ENCODE peak calls at places on chromosomes 12 and 14, in eight cellular contexts. One of them, this sample, is unnamed.

GRCh38 chr14:64438181-64438839 is 27.0 kb upstream of the AKAP5 start:
- DNase-seq in cardiac muscle cell: peak
- DNase-seq in astrocyte of the spinal cord: peak
- DNase-seq in heart left ventricle: no peak
- DNase-seq in fibroblast of lung: peak
- DNase-seq in uterus: no peak
- DNase-seq in OCI-LY7: no peak
- DNase-seq in nephron progenitor cell: no peak
- DNase-seq in this sample: no peak

GRCh38 chr12:130064999-130065398 is 97.3 kb upstream of the FZD10 start:
- DNase-seq in fibroblast of lung: no peak
- DNase-seq in astrocyte of the spinal cord: no peak
- DNase-seq in nephron progenitor cell: no peak
- DNase-seq in cardiac muscle cell: no peak
- DNase-seq in heart left ventricle: no peak
- DNase-seq in OCI-LY7: no peak
- DNase-seq in uterus: no peak
- DNase-seq in this sample: no peak

GRCh38 chr14:56794088-56794556 is 16.2 kb downstream of the OTX2 start:
- DNase-seq in cardiac muscle cell: no peak
- DNase-seq in astrocyte of the spinal cord: no peak
- DNase-seq in fibroblast of lung: no peak
- DNase-seq in nephron progenitor cell: no peak
- DNase-seq in heart left ventricle: no peak
- DNase-seq in OCI-LY7: no peak
- DNase-seq in uterus: no peak
- DNase-seq in this sample: no peak

GRCh38 chr14:102675396-102675795 is 82.9 kb downstream of the RCOR1 start:
- DNase-seq in nephron progenitor cell: no peak
- DNase-seq in uterus: no peak
- DNase-seq in OCI-LY7: no peak
- DNase-seq in fibroblast of lung: no peak
- DNase-seq in heart left ventricle: no peak
- DNase-seq in cardiac muscle cell: no peak
- DNase-seq in astrocyte of the spinal cord: no peak
- DNase-seq in this sample: no peak

GRCh38 chr12:104520242-104520900 is 63.6 kb downstream of the CHST11 start:
- DNase-seq in nephron progenitor cell: peak
- DNase-seq in cardiac muscle cell: no peak
- DNase-seq in astrocyte of the spinal cord: no peak
- DNase-seq in fibroblast of lung: no peak
- DNase-seq in OCI-LY7: peak
- DNase-seq in uterus: no peak
- DNase-seq in heart left ventricle: no peak
- DNase-seq in this sample: no peak

GRCh38 chr14:105470812-105471771 is 3.5 kb upstream of the CRIP2 start:
- DNase-seq in heart left ventricle: peak
- DNase-seq in cardiac muscle cell: peak
- DNase-seq in uterus: no peak
- DNase-seq in astrocyte of the spinal cord: peak
- DNase-seq in nephron progenitor cell: peak
- DNase-seq in OCI-LY7: no peak
- DNase-seq in fibroblast of lung: no peak
- DNase-seq in this sample: no peak

GRCh38 chr12:118052324-118053070 is 8.5 kb downstream of the WSB2 start:
- DNase-seq in nephron progenitor cell: no peak
- DNase-seq in uterus: peak
- DNase-seq in OCI-LY7: no peak
- DNase-seq in fibroblast of lung: peak
- DNase-seq in cardiac muscle cell: peak
- DNase-seq in astrocyte of the spinal cord: peak
- DNase-seq in heart left ventricle: peak
- DNase-seq in this sample: no peak

GRCh38 chr14:101220921-101221510 is 317.5 kb upstream of the RTL1 start:
- DNase-seq in nephron progenitor cell: no peak
- DNase-seq in astrocyte of the spinal cord: no peak
- DNase-seq in OCI-LY7: no peak
- DNase-seq in cardiac muscle cell: no peak
- DNase-seq in heart left ventricle: no peak
- DNase-seq in uterus: no peak
- DNase-seq in fibroblast of lung: no peak
- DNase-seq in this sample: no peak

DNA sequence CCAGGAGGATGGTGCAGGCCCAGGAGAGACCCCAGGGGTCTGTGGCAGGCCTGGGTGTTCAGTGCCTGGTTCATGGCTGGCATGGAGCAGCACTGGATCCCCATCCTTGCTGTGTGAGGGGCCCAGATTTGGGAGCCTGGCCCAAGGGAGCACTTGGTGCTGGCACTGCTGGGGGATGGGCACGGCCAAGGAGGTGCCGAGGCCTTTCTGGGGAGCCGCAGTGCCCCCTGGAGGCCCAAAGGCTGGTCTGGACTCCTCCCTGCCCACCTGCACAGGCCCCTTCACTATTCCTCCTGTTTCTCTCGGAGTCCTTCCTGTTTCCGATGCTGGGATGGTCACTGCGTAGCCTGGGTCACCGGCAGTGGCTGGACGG is 48.6 kb downstream of the LRCOL1 start:
- DNase-seq in uterus: no peak
- DNase-seq in astrocyte of the spinal cord: no peak
- DNase-seq in OCI-LY7: peak
- DNase-seq in fibroblast of lung: no peak
- DNase-seq in heart left ventricle: no peak
- DNase-seq in cardiac muscle cell: no peak
- DNase-seq in nephron progenitor cell: peak
- DNase-seq in this sample: no peak
- TF ChIP-seq CTCF in uterus: no peak
- TF ChIP-seq CTCF in astrocyte of the spinal cord: peak
- TF ChIP-seq CTCF in OCI-LY7: peak
- TF ChIP-seq CTCF in fibroblast of lung: peak
- TF ChIP-seq CTCF in heart left ventricle: no peak
- TF ChIP-seq CTCF in cardiac muscle cell: peak
- TF ChIP-seq CTCF in nephron progenitor cell: no peak
- TF ChIP-seq CTCF in this sample: peak

DNA sequence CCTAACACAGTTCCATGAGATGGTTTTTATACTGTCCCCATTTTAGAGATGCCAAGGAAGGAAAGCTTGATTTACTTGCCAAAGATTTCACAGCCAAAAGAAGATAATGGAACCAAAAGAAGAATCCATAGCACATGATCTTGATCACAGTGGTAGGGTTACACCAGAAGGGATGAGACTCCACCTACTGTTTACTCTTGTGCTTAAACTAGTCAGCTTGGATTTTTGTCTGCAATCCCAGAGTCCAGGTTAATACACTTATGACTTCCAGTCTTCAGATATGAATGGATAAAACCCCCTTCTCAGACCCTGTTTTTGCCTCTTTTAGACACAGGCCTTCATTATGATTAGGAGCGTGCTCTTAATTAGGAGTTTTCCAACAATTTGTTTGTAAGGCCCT is 454.2 kb downstream of the AEBP2 start:
- DNase-seq in OCI-LY7: no peak
- DNase-seq in heart left ventricle: no peak
- DNase-seq in uterus: no peak
- DNase-seq in fibroblast of lung: peak
- DNase-seq in cardiac muscle cell: peak
- DNase-seq in astrocyte of the spinal cord: peak
- DNase-seq in nephron progenitor cell: no peak
- DNase-seq in this sample: no peak
- TF ChIP-seq CTCF in OCI-LY7: no peak
- TF ChIP-seq CTCF in heart left ventricle: no peak
- TF ChIP-seq CTCF in uterus: no peak
- TF ChIP-seq CTCF in fibroblast of lung: peak
- TF ChIP-seq CTCF in cardiac muscle cell: peak
- TF ChIP-seq CTCF in astrocyte of the spinal cord: peak
- TF ChIP-seq CTCF in nephron progenitor cell: no peak
- TF ChIP-seq CTCF in this sample: no peak

DNA sequence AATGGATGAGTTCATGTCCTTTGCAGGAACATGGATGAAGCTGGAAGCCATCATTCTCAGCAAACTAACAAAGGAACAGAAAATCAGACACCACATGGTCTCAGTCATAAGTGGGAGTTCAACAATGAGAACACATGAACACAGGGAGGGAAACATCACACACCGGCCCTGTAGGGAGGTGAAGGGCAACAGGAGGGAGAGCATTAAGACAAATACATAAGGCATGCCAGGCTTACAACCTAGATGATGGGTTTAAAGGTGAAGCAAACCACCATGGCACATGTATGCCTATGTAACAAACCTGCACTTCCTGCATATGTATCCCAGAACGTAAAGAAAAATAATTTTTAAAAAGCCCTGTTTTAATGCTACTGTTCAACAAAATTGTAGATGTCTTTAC is 914.2 kb upstream of the ATXN7L3B start:
- DNase-seq in nephron progenitor cell: no peak
- DNase-seq in uterus: no peak
- DNase-seq in cardiac muscle cell: no peak
- DNase-seq in fibroblast of lung: no peak
- DNase-seq in heart left ventricle: no peak
- DNase-seq in astrocyte of the spinal cord: no peak
- DNase-seq in OCI-LY7: no peak
- DNase-seq in this sample: no peak
- TF ChIP-seq CTCF in nephron progenitor cell: no peak
- TF ChIP-seq CTCF in uterus: no peak
- TF ChIP-seq CTCF in cardiac muscle cell: no peak
- TF ChIP-seq CTCF in fibroblast of lung: no peak
- TF ChIP-seq CTCF in heart left ventricle: no peak
- TF ChIP-seq CTCF in astrocyte of the spinal cord: no peak
- TF ChIP-seq CTCF in OCI-LY7: no peak
- TF ChIP-seq CTCF in this sample: no peak

DNA sequence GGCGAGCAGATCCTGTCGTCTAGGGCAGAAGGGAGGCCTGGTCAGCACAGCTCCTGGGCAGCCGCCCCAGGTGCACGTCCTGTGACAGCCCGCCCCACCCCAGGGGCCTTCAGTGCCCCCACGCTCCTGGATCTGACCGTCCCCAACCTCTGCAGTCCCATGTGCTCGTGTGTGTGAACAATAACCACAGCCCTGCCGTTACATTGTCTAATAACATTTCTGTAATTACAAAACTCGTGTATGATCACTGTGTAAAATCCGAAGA is 39.8 kb downstream of the CHGA start:
- DNase-seq in heart left ventricle: no peak
- DNase-seq in uterus: no peak
- DNase-seq in OCI-LY7: no peak
- DNase-seq in fibroblast of lung: no peak
- DNase-seq in cardiac muscle cell: no peak
- DNase-seq in nephron progenitor cell: no peak
- DNase-seq in astrocyte of the spinal cord: no peak
- DNase-seq in this sample: no peak
- TF ChIP-seq CTCF in heart left ventricle: no peak
- TF ChIP-seq CTCF in uterus: no peak
- TF ChIP-seq CTCF in OCI-LY7: no peak
- TF ChIP-seq CTCF in fibroblast of lung: no peak
- TF ChIP-seq CTCF in cardiac muscle cell: no peak
- TF ChIP-seq CTCF in nephron progenitor cell: no peak
- TF ChIP-seq CTCF in astrocyte of the spinal cord: no peak
- TF ChIP-seq CTCF in this sample: no peak

GRCh38 chr14:104076743-104077142 is 8.8 kb upstream of the ASPG start:
- DNase-seq in nephron progenitor cell: no peak
- DNase-seq in fibroblast of lung: no peak
- DNase-seq in OCI-LY7: no peak
- DNase-seq in uterus: no peak
- DNase-seq in cardiac muscle cell: no peak
- DNase-seq in astrocyte of the spinal cord: no peak
- DNase-seq in heart left ventricle: no peak
- DNase-seq in this sample: no peak

GRCh38 chr14:104072586-104072985 is 12.9 kb upstream of the ASPG start:
- DNase-seq in astrocyte of the spinal cord: no peak
- DNase-seq in OCI-LY7: no peak
- DNase-seq in heart left ventricle: no peak
- DNase-seq in fibroblast of lung: no peak
- DNase-seq in cardiac muscle cell: no peak
- DNase-seq in uterus: no peak
- DNase-seq in nephron progenitor cell: no peak
- DNase-seq in this sample: no peak

GRCh38 chr14:104073764-104074163 is 11.7 kb upstream of the ASPG start:
- DNase-seq in cardiac muscle cell: no peak
- DNase-seq in uterus: no peak
- DNase-seq in astrocyte of the spinal cord: no peak
- DNase-seq in nephron progenitor cell: no peak
- DNase-seq in fibroblast of lung: no peak
- DNase-seq in heart left ventricle: no peak
- DNase-seq in OCI-LY7: peak
- DNase-seq in this sample: no peak

GRCh38 chr14:104078031-104078455 is 7.5 kb upstream of the ASPG start:
- DNase-seq in nephron progenitor cell: peak
- DNase-seq in heart left ventricle: peak
- DNase-seq in fibroblast of lung: peak
- DNase-seq in OCI-LY7: peak
- DNase-seq in astrocyte of the spinal cord: peak
- DNase-seq in cardiac muscle cell: peak
- DNase-seq in uterus: peak
- DNase-seq in this sample: peak

GRCh38 chr14:104075530-104076151 is 9.9 kb upstream of the ASPG start:
- DNase-seq in astrocyte of the spinal cord: no peak
- DNase-seq in nephron progenitor cell: no peak
- DNase-seq in cardiac muscle cell: peak
- DNase-seq in OCI-LY7: peak
- DNase-seq in fibroblast of lung: peak
- DNase-seq in uterus: no peak
- DNase-seq in heart left ventricle: no peak
- DNase-seq in this sample: no peak
- TF ChIP-seq CTCF in astrocyte of the spinal cord: peak
- TF ChIP-seq CTCF in nephron progenitor cell: peak
- TF ChIP-seq CTCF in cardiac muscle cell: peak
- TF ChIP-seq CTCF in OCI-LY7: peak
- TF ChIP-seq CTCF in fibroblast of lung: peak
- TF ChIP-seq CTCF in uterus: no peak
- TF ChIP-seq CTCF in heart left ventricle: peak
- TF ChIP-seq CTCF in this sample: peak

DNA sequence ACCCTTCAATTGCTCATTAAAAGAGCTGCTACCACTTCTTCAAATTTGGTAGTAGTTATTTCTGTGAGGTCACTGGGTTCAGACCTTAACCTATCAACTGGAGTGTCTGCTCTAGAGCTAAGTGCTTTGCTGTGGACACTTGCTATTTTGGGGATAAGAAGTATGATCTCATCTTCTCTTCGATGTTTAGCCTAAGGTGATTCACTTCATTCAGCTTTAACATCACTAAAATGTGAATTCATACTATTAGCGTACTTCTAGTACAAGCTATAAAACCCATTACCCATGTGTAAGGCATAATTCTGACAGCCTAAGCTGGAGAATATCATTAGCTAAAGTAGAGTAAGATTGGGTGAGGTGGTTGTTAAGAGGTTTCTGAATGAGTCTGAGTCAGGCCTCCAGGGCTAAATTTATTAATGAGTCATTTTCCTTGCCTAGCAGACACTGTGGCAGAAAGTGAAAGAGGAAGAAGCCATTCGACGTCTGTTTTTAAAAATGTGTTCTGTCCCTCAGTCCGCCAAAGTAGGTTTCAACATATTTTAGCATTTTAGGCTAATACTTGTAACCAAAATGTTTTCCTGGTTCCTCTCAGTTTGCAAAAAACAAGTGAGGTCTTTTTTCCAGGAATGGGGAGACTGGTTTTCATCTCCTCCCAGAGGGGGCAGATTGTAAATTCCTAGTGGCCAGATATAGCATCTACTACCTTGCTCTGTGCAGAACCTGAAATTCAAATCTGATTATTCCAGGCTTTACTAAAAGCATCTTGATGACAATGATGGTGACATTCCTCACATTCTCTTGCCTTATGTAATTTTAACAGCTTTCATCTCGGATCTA is 103.6 kb downstream of the SSPN start:
- DNase-seq in OCI-LY7: peak
- DNase-seq in uterus: no peak
- DNase-seq in astrocyte of the spinal cord: peak
- DNase-seq in cardiac muscle cell: peak
- DNase-seq in fibroblast of lung: peak
- DNase-seq in heart left ventricle: no peak
- DNase-seq in nephron progenitor cell: no peak
- DNase-seq in this sample: no peak
- TF ChIP-seq CTCF in OCI-LY7: peak
- TF ChIP-seq CTCF in uterus: no peak
- TF ChIP-seq CTCF in astrocyte of the spinal cord: peak
- TF ChIP-seq CTCF in cardiac muscle cell: peak
- TF ChIP-seq CTCF in fibroblast of lung: peak
- TF ChIP-seq CTCF in heart left ventricle: no peak
- TF ChIP-seq CTCF in nephron progenitor cell: no peak
- TF ChIP-seq CTCF in this sample: no peak